ENCODE peak calls at places on chromosomes 6 and 20, in ten cellular contexts. N, Z, O, P, K, H, I, L, Q and G are unnamed samples.

GRCh38 chr6:136738178-136739057 is 53.9 kb downstream of the MAP3K5 start:
- DNase-seq in N (no peak), Z (peak), O (no peak), P (no peak), K (no peak), H (peak), I (no peak), L (no peak), Q (peak), G (no peak)

GRCh38 chr6:71544906-71545305 is 256.3 kb downstream of the OGFRL1 start:
- DNase-seq in N (no peak), Z (peak), O (no peak), P (no peak), K (no peak), H (no peak), I (no peak), L (no peak), Q (no peak), G (no peak)

GRCh38 chr20:24990810-24991252 is 1.7 kb downstream of the APMAP start:
- DNase-seq in N (no peak), Z (no peak), O (no peak), P (no peak), K (no peak), H (no peak), I (no peak), L (no peak), Q (no peak), G (no peak)

GRCh38 chr6:64896939-64897338 is 810.1 kb downstream of the EYS start:
- DNase-seq in N (no peak), Z (no peak), O (no peak), P (no peak), K (no peak), H (no peak), I (no peak), L (no peak), Q (no peak), G (no peak)

GRCh38 chr20:53739799-53740785 is 146.5 kb upstream of the ZNF217 start:
- DNase-seq in N (no peak), Z (no peak), O (no peak), P (no peak), K (no peak), H (peak), I (no peak), L (no peak), Q (no peak), G (no peak)

GRCh38 chr6:111096246-111096645 is 8.9 kb downstream of the SLC16A10 start:
- DNase-seq in N (no peak), Z (no peak), O (peak), P (no peak), K (no peak), H (no peak), I (no peak), L (no peak), Q (no peak), G (no peak)

GRCh38 chr20:435558-435957 is 26.8 kb downstream of the TBC1D20 start:
- DNase-seq in N (no peak), Z (no peak), O (no peak), P (no peak), K (no peak), H (no peak), I (no peak), L (no peak), Q (no peak), G (no peak)

GRCh38 chr6:79461205-79461604 is 76.0 kb downstream of the LCA5 start:
- DNase-seq in N (no peak), Z (no peak), O (peak), P (no peak), K (no peak), H (no peak), I (no peak), L (no peak), Q (no peak), G (no peak)

GRCh38 chr6:39917329-39917728 is 16.9 kb downstream of the MOCS1 start:
- DNase-seq in N (no peak), Z (no peak), O (no peak), P (no peak), K (no peak), H (no peak), I (no peak), L (no peak), Q (no peak), G (no peak)

GRCh38 chr6:72267470-72267869 is 354.4 kb upstream of the KCNQ5 start:
- DNase-seq in N (no peak), Z (no peak), O (no peak), P (no peak), K (no peak), H (no peak), I (no peak), L (no peak), Q (no peak), G (no peak)

GRCh38 chr20:45343445-45343866 is 4.8 kb downstream of the SDC4 start:
- DNase-seq in N (no peak), Z (no peak), O (peak), P (no peak), K (no peak), H (no peak), I (no peak), L (no peak), Q (no peak), G (no peak)

GRCh38 chr20:60630609-60631008 is 621.5 kb upstream of the CDH4 start:
- DNase-seq in N (no peak), Z (no peak), O (no peak), P (no peak), K (no peak), H (no peak), I (no peak), L (no peak), Q (no peak), G (no peak)

GRCh38 chr6:43782764-43783513 is 12.9 kb downstream of the VEGFA start:
- DNase-seq in N (no peak), Z (no peak), O (no peak), P (no peak), K (no peak), H (no peak), I (no peak), L (no peak), Q (no peak), G (no peak)

GRCh38 chr6:129317931-129318820 is 391.8 kb downstream of the ARHGAP18 start:
- DNase-seq in N (no peak), Z (peak), O (no peak), P (peak), K (no peak), H (peak), I (no peak), L (no peak), Q (peak), G (no peak)

GRCh38 chr6:2857580-2858337 is 16.1 kb upstream of the SERPINB1 start:
- DNase-seq in N (no peak), Z (peak), O (no peak), P (no peak), K (peak), H (peak), I (peak), L (peak), Q (peak), G (peak)

GRCh38 chr6:32081676-32082075 is 27.5 kb downstream of the TNXB start:
- DNase-seq in N (no peak), Z (no peak), O (no peak), P (no peak), K (no peak), H (no peak), I (no peak), L (peak), Q (no peak), G (no peak)

GRCh38 chr20:8389381-8390368 is 257.6 kb downstream of the PLCB1 start:
- DNase-seq in N (no peak), Z (peak), O (no peak), P (peak), K (no peak), H (peak), I (no peak), L (no peak), Q (peak), G (no peak)

GRCh38 chr6:30679765-30680535 is 6.5 kb downstream of the PPP1R18 start:
- DNase-seq in N (no peak), Z (no peak), O (no peak), P (no peak), K (no peak), H (no peak), I (no peak), L (no peak), Q (no peak), G (no peak)

GRCh38 chr6:34867484-34867883 is 20.4 kb downstream of the TAF11 start:
- DNase-seq in N (no peak), Z (no peak), O (no peak), P (no peak), K (no peak), H (no peak), I (no peak), L (no peak), Q (peak), G (no peak)

GRCh38 chr6:22467645-22468044 is 101.7 kb upstream of the HDGFL1 start:
- DNase-seq in N (no peak), Z (no peak), O (peak), P (no peak), K (no peak), H (no peak), I (no peak), L (no peak), Q (no peak), G (no peak)

GRCh38 chr6:113052513-113052912 is 705.4 kb downstream of the RFPL4B start:
- DNase-seq in N (no peak), Z (no peak), O (no peak), P (no peak), K (no peak), H (no peak), I (no peak), L (no peak), Q (no peak), G (no peak)

GRCh38 chr6:80789912-80790635 is 683.6 kb downstream of the BCKDHB start:
- DNase-seq in N (no peak), Z (peak), O (no peak), P (peak), K (no peak), H (no peak), I (no peak), L (no peak), Q (peak), G (no peak)